ENCODE peak calls at places on chromosomes 16 and 17, in six cellular contexts. A is gastrocnemius medialis, S is WERI-Rb-1, K is right lobe of liver, R is upper lobe of left lung, L is lower lobe of right lung. D is an unnamed sample. For H3K27me3, the result is how much of the 10 kb centered on the place peaks cover.

GRCh38 chr16:74296465-74297295 is at the start of gene PSMD7:
- DNase-seq in A (peak), S (peak), K (peak), R (peak), L (peak), D (peak)

GRCh38 chr17:31115168-31115567 is 20.4 kb downstream of the NF1 start:
- DNase-seq in A (no peak), S (no peak), K (no peak), R (no peak), L (no peak), D (no peak)

GRCh38 chr16:58428621-58429557 is 36.6 kb downstream of the GINS3 start:
- DNase-seq in A (no peak), S (no peak), K (no peak), R (no peak), L (no peak), D (no peak)

GRCh38 chr17:6756425-6757012 is 673 bp downstream of the XAF1 start:
- DNase-seq in A (no peak), S (no peak), K (no peak), R (peak), L (no peak), D (no peak)

GRCh38 chr17:61689610-61690180 is 98.7 kb upstream of the NACA2 start:
- DNase-seq in A (no peak), S (no peak), K (no peak), R (no peak), L (no peak), D (no peak)

GRCh38 chr16:70594569-70594968 is 51.8 kb upstream of the IL34 start:
- DNase-seq in A (no peak), S (no peak), K (no peak), R (no peak), L (peak), D (no peak)

GRCh38 chr16:22971346-22971924 is 157.5 kb downstream of the HS3ST2 start:
- DNase-seq in A (peak), S (no peak), K (no peak), R (no peak), L (no peak), D (no peak)

GRCh38 chr17:2222901-2223616 is 80.5 kb downstream of the SMG6 start:
- DNase-seq in A (peak), S (peak), K (peak), R (no peak), L (no peak), D (peak)

GRCh38 chr17:64679710-64680216 is 17.7 kb upstream of the SMURF2 start:
- DNase-seq in A (no peak), S (no peak), K (no peak), R (no peak), L (no peak), D (no peak)

GRCh38 chr17:15999974-16000827 is 577 bp downstream of the TTC19 start:
- DNase-seq in A (no peak), S (peak), K (no peak), R (no peak), L (no peak), D (no peak)

GRCh38 chr16:67185866-67186134 is 2.0 kb upstream of the MATCAP1 start:
- DNase-seq in A (no peak), S (no peak), K (no peak), R (no peak), L (no peak), D (no peak)
- H3K27ac ChIP-seq in A (no peak), S (no peak), K (no peak), R (peak), L (no peak), D (no peak)

GRCh38 chr16:73051903-73052302 is 4.0 kb upstream of the ZFHX3 start:
- DNase-seq in A (no peak), S (no peak), K (no peak), R (no peak), L (no peak), D (no peak)

GRCh38 chr16:73053379-73054130 is 5.6 kb upstream of the ZFHX3 start:
- DNase-seq in A (no peak), S (peak), K (no peak), R (peak), L (no peak), D (no peak)

GRCh38 chr16:73052441-73053030 is 4.6 kb upstream of the ZFHX3 start:
- DNase-seq in A (no peak), S (no peak), K (no peak), R (no peak), L (no peak), D (no peak)

GRCh38 chr16:73054131-73054496 is 6.2 kb upstream of the ZFHX3 start:
- DNase-seq in A (no peak), S (no peak), K (no peak), R (peak), L (no peak), D (no peak)

GRCh38 chr16:73053038-73053378 is 5.1 kb upstream of the ZFHX3 start:
- DNase-seq in A (no peak), S (no peak), K (no peak), R (no peak), L (no peak), D (no peak)
- H3K27me3 ChIP-seq in A (under half), S (under half), K (under half), R (under half), L (under half), D (under half)

DNA sequence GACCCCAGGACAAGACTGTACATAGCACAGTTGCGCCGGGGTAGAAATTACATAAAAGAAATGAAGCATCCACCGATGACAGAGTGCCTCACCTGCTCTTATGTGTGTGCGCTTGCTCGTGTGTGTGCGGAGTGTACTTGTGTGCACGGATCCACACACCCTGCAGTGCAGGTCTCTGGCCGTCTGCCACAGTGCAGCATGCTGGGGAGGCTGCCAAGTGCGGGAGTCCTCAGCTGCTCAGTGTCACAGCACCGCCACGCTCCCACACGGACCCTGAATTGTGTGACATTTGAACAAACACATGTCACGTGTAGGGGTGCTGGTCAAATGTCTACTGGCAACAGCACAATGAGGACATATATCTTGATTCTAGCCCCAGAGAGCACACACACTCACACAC is 243.1 kb upstream of the MYOCD start:
- DNase-seq in A (no peak), S (peak), K (no peak), R (peak), L (no peak), D (no peak)
- H3K27ac ChIP-seq in A (no peak), S (peak), K (no peak), R (no peak), L (no peak), D (no peak)

DNA sequence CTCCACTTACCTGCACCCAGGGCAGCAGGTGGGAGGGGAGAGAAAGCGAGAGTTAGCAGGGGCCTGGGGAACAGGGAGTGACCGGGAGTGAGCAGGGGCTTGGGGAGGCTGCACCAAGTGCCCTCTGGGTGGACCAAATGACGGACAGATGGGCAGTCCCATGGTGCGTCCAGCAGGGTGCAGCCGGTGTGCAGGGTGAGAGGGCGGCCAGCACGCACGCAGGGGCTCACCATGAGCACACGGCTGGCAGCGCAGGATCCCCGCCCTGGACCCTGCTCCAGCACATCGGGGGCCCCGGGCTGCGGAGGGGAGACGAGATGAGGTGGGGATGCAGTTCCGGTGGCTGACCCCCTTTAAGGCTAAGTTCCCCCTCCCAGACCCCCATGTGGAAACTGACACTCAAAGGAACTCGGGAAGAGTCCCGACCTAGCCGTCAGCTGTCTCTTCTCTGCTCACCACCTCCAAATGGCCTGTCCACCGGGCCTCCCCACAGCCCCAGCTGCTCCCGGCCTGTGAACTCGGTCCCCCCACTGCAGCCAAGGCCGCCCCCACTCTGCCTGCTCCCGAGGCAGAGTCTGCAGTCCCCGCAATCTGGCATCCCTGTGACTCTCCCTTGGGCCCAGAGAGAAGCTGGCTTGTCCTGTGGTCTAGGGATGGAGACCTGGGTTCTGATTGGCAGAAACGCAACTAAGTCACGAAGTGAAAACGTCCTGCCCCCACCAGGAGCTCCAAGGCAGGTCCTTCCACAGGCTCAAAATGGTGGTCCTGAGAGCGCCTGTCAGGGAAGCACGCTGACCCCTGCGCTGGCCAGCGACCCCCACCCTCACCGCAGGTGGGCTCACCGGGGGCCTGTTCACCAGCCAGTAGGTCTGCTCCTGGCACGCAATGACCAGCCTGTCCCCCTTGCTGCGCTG is 2.9 kb downstream of the RGS11 start:
- DNase-seq in A (no peak), S (no peak), K (no peak), R (peak), L (no peak), D (no peak)
- H3K27me3 ChIP-seq in A (under half), S (under half), K (under half), R (under half), L (under half), D (under half)

D was measured in effector memory CD4-positive, alpha-beta T cell.